ENCODE peak calls at places on chromosomes 4 and X, in seven cellular contexts. O is HepG2, R is HCT116, B is SK-N-SH, K is GM12878, V is H1, H is K562. A is an unnamed sample.

GRCh38 chr4:80017125-80017854 is 55.7 kb downstream of the ANTXR2 start:
- DNase-seq in O (no peak), R (no peak), B (no peak), K (no peak), V (no peak), H (no peak), A (no peak)

GRCh38 chr4:186458050-186458449 is 97.3 kb downstream of the MTNR1A start:
- DNase-seq in O (no peak), R (no peak), B (no peak), K (no peak), V (no peak), H (no peak), A (no peak)

GRCh38 chr4:176534566-176534965 is 214.8 kb downstream of the SPCS3 start:
- DNase-seq in O (no peak), R (no peak), B (no peak), K (no peak), V (no peak), H (no peak), A (no peak)

GRCh38 chr4:165478260-165478659 is 99.5 kb downstream of the CPE start:
- DNase-seq in O (no peak), R (no peak), B (no peak), K (no peak), V (no peak), H (no peak), A (no peak)

GRCh38 chr4:138338840-138339239 is 96.7 kb upstream of the SLC7A11 start:
- DNase-seq in O (no peak), R (no peak), B (no peak), K (no peak), V (no peak), H (no peak), A (no peak)

GRCh38 chr4:55336138-55337034 is 9.7 kb upstream of the SRD5A3 start:
- DNase-seq in O (no peak), R (no peak), B (no peak), K (no peak), V (no peak), H (no peak), A (peak)

GRCh38 chr4:128358231-128358902 is 70.8 kb upstream of the PGRMC2 start:
- DNase-seq in O (no peak), R (no peak), B (no peak), K (no peak), V (no peak), H (no peak), A (no peak)

GRCh38 chr4:5780831-5781480 is 70.0 kb downstream of the EVC start:
- DNase-seq in O (no peak), R (no peak), B (no peak), K (no peak), V (no peak), H (no peak), A (no peak)

GRCh38 chr4:123649644-123650356 is 253.2 kb downstream of the SPRY1 start:
- DNase-seq in O (peak), R (no peak), B (no peak), K (no peak), V (peak), H (no peak), A (no peak)

GRCh38 chrX:65928522-65928921 is 111.4 kb downstream of the VSIG4 start:
- DNase-seq in O (no peak), R (no peak), B (no peak), K (no peak), V (no peak), H (no peak), A (no peak)

GRCh38 chr4:36278789-36279188 is 2.6 kb upstream of the DTHD1 start:
- DNase-seq in O (no peak), R (no peak), B (no peak), K (no peak), V (no peak), H (no peak), A (no peak)

GRCh38 chr4:166144607-166145006 is 271.6 kb downstream of the TLL1 start:
- DNase-seq in O (no peak), R (no peak), B (no peak), K (no peak), V (no peak), H (no peak), A (no peak)

GRCh38 chr4:145279122-145279960 is 99.0 kb upstream of the OTUD4 start:
- DNase-seq in O (no peak), R (no peak), B (peak), K (no peak), V (no peak), H (no peak), A (no peak)

GRCh38 chrX:257681-258289 is 23.4 kb upstream of the PLCXD1 start:
- DNase-seq in O (peak), R (no peak), B (no peak), K (no peak), V (no peak), H (no peak), A (no peak)

GRCh38 chr4:2361366-2362285 is 56.8 kb downstream of the ZFYVE28 start:
- DNase-seq in O (no peak), R (no peak), B (no peak), K (no peak), V (no peak), H (no peak), A (no peak)

GRCh38 chr4:4919926-4920325 is 60.5 kb downstream of the MSX1 start:
- DNase-seq in O (no peak), R (no peak), B (no peak), K (no peak), V (no peak), H (no peak), A (no peak)

GRCh38 chrX:109954333-109954732 is 48.6 kb upstream of the TMEM164 start:
- DNase-seq in O (no peak), R (no peak), B (no peak), K (no peak), V (no peak), H (no peak), A (no peak)

GRCh38 chr4:15444276-15444675 is 16.4 kb downstream of the C1QTNF7 start:
- DNase-seq in O (no peak), R (no peak), B (no peak), K (no peak), V (no peak), H (no peak), A (no peak)

GRCh38 chr4:3516836-3517730 is 15.1 kb downstream of the LRPAP1 start:
- DNase-seq in O (no peak), R (no peak), B (no peak), K (no peak), V (no peak), H (no peak), A (no peak)

GRCh38 chr4:186936496-186937375 is 213.1 kb upstream of the FAT1 start:
- DNase-seq in O (peak), R (peak), B (no peak), K (no peak), V (no peak), H (no peak), A (peak)

GRCh38 chr4:101277661-101278060 is 69.7 kb downstream of the PPP3CA start:
- DNase-seq in O (no peak), R (no peak), B (no peak), K (no peak), V (no peak), H (no peak), A (no peak)

GRCh38 chr4:61200991-61201526 is 933 bp downstream of the ADGRL3 start:
- DNase-seq in O (no peak), R (no peak), B (peak), K (no peak), V (no peak), H (no peak), A (no peak)

GRCh38 chr4:141027421-141027820 is 105.8 kb downstream of the RNF150 start:
- DNase-seq in O (no peak), R (no peak), B (no peak), K (no peak), V (no peak), H (no peak), A (no peak)

GRCh38 chr4:36316544-36317082 is 35.2 kb downstream of the DTHD1 start:
- DNase-seq in O (no peak), R (no peak), B (no peak), K (no peak), V (no peak), H (no peak), A (no peak)

GRCh38 chr4:53450773-53451172 is 73.3 kb downstream of the FIP1L1 start:
- DNase-seq in O (no peak), R (no peak), B (no peak), K (no peak), V (no peak), H (no peak), A (no peak)

GRCh38 chrX:46935295-46935694 is 23.1 kb downstream of the JADE3 start:
- DNase-seq in O (peak), R (no peak), B (no peak), K (no peak), V (no peak), H (no peak), A (no peak)

GRCh38 chrX:148500428-148501120 is at the start of gene AFF2:
- DNase-seq in O (no peak), R (no peak), B (peak), K (no peak), V (no peak), H (no peak), A (no peak)

GRCh38 chrX:63128509-63128908 is 222.6 kb downstream of the SPIN4 start:
- DNase-seq in O (peak), R (peak), B (peak), K (peak), V (no peak), H (no peak), A (peak)

GRCh38 chr4:183797445-183798248 is 107.5 kb upstream of the STOX2 start:
- DNase-seq in O (no peak), R (no peak), B (peak), K (no peak), V (no peak), H (no peak), A (peak)

GRCh38 chr4:95638920-95639501 is 90.2 kb upstream of the UNC5C start:
- DNase-seq in O (no peak), R (no peak), B (no peak), K (no peak), V (no peak), H (no peak), A (no peak)

GRCh38 chr4:168557658-168558057 is 60.8 kb downstream of the PALLD start:
- DNase-seq in O (no peak), R (no peak), B (no peak), K (no peak), V (no peak), H (no peak), A (no peak)

GRCh38 chr4:151114338-151114737 is 14.9 kb downstream of the RPS3A start:
- DNase-seq in O (no peak), R (no peak), B (no peak), K (no peak), V (no peak), H (no peak), A (no peak)

GRCh38 chr4:82661601-82662000 is 99.8 kb upstream of the TMEM150C start:
- DNase-seq in O (no peak), R (no peak), B (no peak), K (no peak), V (no peak), H (no peak), A (no peak)
- TF ChIP-seq JUND in O (no peak), R (no peak), B (no peak), K (no peak), V (no peak), H (no peak), A (no peak)

DNA sequence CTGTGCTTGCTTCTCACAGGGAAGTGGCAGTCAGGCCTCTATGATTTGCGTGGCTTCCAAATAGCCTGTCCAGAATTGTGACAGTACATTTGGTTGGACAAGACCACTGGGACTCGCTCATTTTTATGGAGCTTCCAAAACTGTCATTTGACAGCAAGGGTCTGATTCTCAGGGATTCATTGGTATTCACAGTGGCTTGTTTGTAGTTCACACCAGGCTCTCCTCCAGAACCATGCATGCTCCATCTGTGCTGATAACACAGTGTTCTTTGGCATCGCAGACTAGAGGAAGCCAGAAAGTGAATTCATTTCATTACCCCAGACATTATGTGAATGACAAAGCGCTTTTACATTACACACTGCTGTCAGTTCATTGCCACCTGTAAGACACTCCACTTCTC is 208.3 kb downstream of the ARHGAP10 start:
- DNase-seq in O (no peak), R (no peak), B (peak), K (no peak), V (no peak), H (no peak), A (no peak)
- TF ChIP-seq JUND in O (no peak), R (no peak), B (no peak), K (no peak), V (no peak), H (no peak), A (no peak)

DNA sequence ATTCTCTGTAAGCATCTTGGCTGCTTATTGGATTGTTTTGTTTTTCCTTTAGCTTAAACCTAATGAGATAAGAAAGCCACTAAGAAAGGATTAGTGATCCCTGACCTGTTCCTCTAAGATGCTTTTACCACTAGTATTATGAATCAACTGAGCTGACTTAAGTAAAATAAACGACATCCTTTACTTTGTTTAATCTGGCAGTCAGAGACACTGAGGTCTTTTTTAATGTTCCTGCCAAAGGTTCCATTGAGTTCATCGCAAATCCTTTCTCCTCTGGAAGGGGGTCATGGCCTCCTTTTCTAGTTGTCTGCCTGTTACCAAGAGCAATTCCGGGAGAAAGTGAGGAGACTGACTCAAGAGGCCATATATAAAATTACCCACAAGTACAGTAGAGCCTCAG is 1038.3 kb upstream of the SLIT2 start:
- DNase-seq in O (no peak), R (no peak), B (no peak), K (no peak), V (no peak), H (no peak), A (no peak)
- TF ChIP-seq JUND in O (no peak), R (no peak), B (no peak), K (no peak), V (no peak), H (no peak), A (no peak)

GRCh38 chr4:114082348-114082747 is 102.9 kb upstream of the ARSJ start:
- DNase-seq in O (no peak), R (no peak), B (no peak), K (no peak), V (no peak), H (no peak), A (no peak)

GRCh38 chr4:114078636-114079035 is 99.2 kb upstream of the ARSJ start:
- DNase-seq in O (no peak), R (no peak), B (no peak), K (no peak), V (no peak), H (no peak), A (no peak)

GRCh38 chr4:114081783-114082182 is 102.3 kb upstream of the ARSJ start:
- DNase-seq in O (no peak), R (no peak), B (no peak), K (no peak), V (no peak), H (no peak), A (no peak)

GRCh38 chr4:114076865-114077264 is 97.4 kb upstream of the ARSJ start:
- DNase-seq in O (no peak), R (no peak), B (no peak), K (no peak), V (no peak), H (no peak), A (no peak)

DNA sequence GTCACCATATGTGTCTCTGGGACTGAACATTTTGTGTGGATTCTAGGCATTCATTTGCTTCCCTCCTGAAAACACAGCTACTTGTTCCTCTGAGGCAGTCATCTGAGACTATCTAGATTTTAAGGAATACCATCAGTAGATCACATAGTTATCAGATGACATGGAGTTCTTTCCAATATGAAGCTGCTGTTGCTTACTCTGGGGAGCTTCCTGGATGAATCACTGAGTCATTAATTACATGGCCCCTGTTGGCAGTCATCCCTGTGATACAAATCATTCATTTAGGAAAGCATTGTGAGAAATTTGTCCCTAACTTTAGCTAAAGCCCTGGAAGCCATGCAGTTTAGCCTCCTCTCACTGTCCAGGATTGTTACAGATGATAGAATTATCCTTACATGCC is 98.2 kb upstream of the ARSJ start:
- DNase-seq in O (no peak), R (peak), B (no peak), K (no peak), V (no peak), H (no peak), A (no peak)
- TF ChIP-seq JUND in O (no peak), R (peak), B (peak), K (no peak), V (no peak), H (no peak), A (no peak)

GRCh38 chr4:7209699-7210098 is 17.4 kb downstream of the SORCS2 start:
- DNase-seq in O (no peak), R (no peak), B (no peak), K (no peak), V (no peak), H (no peak), A (no peak)

GRCh38 chr4:7212101-7212674 is 19.9 kb downstream of the SORCS2 start:
- DNase-seq in O (peak), R (no peak), B (no peak), K (no peak), V (no peak), H (no peak), A (no peak)

GRCh38 chr4:7212921-7213320 is 20.6 kb downstream of the SORCS2 start:
- DNase-seq in O (no peak), R (no peak), B (no peak), K (no peak), V (no peak), H (no peak), A (no peak)

GRCh38 chr4:7208509-7209451 is 16.4 kb downstream of the SORCS2 start:
- DNase-seq in O (no peak), R (no peak), B (no peak), K (no peak), V (no peak), H (no peak), A (no peak)

DNA sequence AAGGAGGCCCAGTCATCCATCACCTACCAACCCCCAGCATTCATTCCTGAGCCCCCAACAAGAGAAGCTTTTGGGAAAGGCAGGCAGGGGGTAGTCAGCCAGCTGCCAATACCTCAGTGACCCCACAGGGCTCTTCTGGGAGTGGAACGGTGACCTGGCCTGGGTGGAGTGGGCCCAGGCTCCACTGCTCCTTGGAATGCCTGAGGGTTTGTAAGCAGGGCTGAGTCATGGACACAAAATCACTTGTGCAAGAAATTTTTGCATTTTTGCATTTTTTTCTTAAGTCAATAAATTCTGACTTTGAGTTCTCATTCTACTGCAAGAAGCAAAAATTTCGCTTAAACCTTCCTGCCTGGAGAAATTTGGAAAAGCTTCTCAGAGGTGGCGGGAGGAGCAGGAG is 18.5 kb downstream of the SORCS2 start:
- DNase-seq in O (no peak), R (no peak), B (no peak), K (no peak), V (no peak), H (no peak), A (no peak)
- TF ChIP-seq JUND in O (no peak), R (no peak), B (peak), K (no peak), V (no peak), H (no peak), A (no peak)

GRCh38 chr4:127049506-127049905 is 583.3 kb upstream of the INTU start:
- DNase-seq in O (no peak), R (no peak), B (no peak), K (no peak), V (no peak), H (no peak), A (no peak)

GRCh38 chr4:127055349-127055748 is 577.4 kb upstream of the INTU start:
- DNase-seq in O (no peak), R (no peak), B (no peak), K (no peak), V (no peak), H (no peak), A (no peak)
- TF ChIP-seq JUND in O (no peak), R (no peak), B (no peak), K (no peak), V (no peak), H (no peak), A (no peak)

DNA sequence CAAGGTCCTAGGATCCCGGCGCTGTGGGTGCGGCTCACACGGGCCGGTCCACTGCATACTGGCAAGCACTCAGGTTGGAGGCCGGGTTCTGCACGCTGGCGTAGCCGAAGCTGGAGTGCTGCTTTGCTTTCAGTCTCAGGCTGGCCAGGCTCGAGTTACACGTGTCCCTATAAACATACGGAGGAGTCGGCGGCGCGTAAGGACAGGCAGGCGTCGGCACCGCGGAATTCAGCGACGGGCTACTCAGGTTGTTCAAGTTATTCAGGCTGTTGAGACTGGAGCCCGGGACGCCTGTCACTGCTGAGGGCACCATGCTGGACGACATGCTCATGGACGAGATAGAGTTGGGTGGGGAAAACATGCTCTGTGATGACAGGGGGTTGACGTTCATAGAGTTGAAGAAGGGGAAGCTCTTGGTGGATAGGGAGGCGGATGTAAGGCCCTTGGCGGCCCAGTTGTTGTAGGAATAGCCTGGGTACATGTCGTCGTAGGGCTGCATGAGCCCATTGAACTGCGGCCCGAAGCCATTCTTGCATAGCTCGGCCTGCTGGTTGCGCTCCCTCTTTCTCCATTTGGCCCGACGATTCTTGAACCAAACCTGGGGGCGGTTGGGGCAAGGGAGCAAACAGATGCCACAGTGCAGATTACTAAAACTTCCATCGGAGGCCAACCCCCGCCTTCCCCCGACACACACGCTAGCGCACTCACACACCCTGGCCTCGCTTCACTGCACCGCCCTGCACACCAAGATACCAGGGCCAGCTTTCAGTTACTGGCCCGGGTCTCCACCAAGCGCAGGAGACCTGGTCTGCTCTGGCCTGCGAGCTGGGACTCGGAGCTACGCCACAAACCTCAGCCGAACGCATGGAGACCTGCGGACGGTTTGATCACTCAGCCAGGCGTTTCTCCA is 4.5 kb downstream of the PITX2 start:
- DNase-seq in O (no peak), R (no peak), B (no peak), K (no peak), V (no peak), H (no peak), A (no peak)
- TF ChIP-seq JUND in O (no peak), R (no peak), B (no peak), K (no peak), V (no peak), H (no peak), A (no peak)